ENCODE peak calls at places on chromosome 22, in six cellular contexts. A is IMR-90, V is neuronal stem cell, Z is mesenchymal stem cell, Q is H1, E is trophoblast cell. N is an unnamed sample. For H3K9me3 and H3K79me1, the result is how much of the 10 kb centered on the place peaks cover.

GRCh38 chr22:43182118-43182517 is 4.8 kb downstream of the TTLL12 start:
- DNase-seq in Q (no peak), A (no peak), V (no peak), Z (no peak), E (no peak), N (no peak)

GRCh38 chr22:36564422-36565151 is 35.6 kb upstream of the EIF3D start:
- DNase-seq in A (no peak), V (no peak), Q (no peak), Z (no peak), E (no peak), N (no peak)

GRCh38 chr22:44667829-44668189 is 34.2 kb upstream of the PRR5 start:
- DNase-seq in A (no peak), Q (no peak), E (no peak), V (no peak), Z (no peak), N (peak)

GRCh38 chr22:42418811-42419243 is 13.4 kb downstream of the NFAM1 start:
- DNase-seq in E (no peak), Z (no peak), Q (no peak), A (no peak), V (no peak), N (no peak)

GRCh38 chr22:26321469-26321913 is 107.6 kb upstream of the ASPHD2 start:
- DNase-seq in E (peak), V (no peak), A (peak), Z (peak), Q (no peak), N (no peak)

GRCh38 chr22:44360686-44361381 is 48.1 kb upstream of the SHISAL1 start:
- DNase-seq in Z (peak), A (peak), E (no peak), Q (no peak), V (no peak), N (no peak)

GRCh38 chr22:17786435-17787158 is 12.3 kb upstream of the BID start:
- DNase-seq in Q (no peak), Z (no peak), A (no peak), V (peak), E (no peak), N (peak)

GRCh38 chr22:43867839-43868652 is 5.7 kb upstream of the SULT4A1 start:
- DNase-seq in Q (peak), Z (peak), V (peak), E (peak), A (peak), N (peak)

GRCh38 chr22:40396882-40397281 is 26.5 kb downstream of the SGSM3 start:
- DNase-seq in Z (peak), A (peak), V (peak), Q (no peak), E (peak), N (peak)

GRCh38 chr22:38191746-38192474 is 9.9 kb upstream of the MAFF start:
- DNase-seq in E (peak), V (no peak), Z (no peak), A (no peak), Q (no peak), N (peak)

GRCh38 chr22:25377699-25378098 is 158.3 kb downstream of the CRYBB2 start:
- DNase-seq in V (no peak), E (no peak), A (no peak), Z (no peak), Q (no peak), N (no peak)

GRCh38 chr22:27740192-27740748 is 61.3 kb downstream of the MN1 start:
- DNase-seq in V (no peak), Q (no peak), Z (no peak), E (no peak), A (no peak), N (no peak)

GRCh38 chr22:17085277-17086091 is 684 bp downstream of the IL17RA start:
- DNase-seq in A (no peak), Q (no peak), V (no peak), E (no peak), Z (peak), N (no peak)

GRCh38 chr22:40183029-40183581 is 5.4 kb downstream of the TNRC6B start:
- DNase-seq in Q (no peak), E (peak), A (peak), Z (peak), V (no peak), N (no peak)

DNA sequence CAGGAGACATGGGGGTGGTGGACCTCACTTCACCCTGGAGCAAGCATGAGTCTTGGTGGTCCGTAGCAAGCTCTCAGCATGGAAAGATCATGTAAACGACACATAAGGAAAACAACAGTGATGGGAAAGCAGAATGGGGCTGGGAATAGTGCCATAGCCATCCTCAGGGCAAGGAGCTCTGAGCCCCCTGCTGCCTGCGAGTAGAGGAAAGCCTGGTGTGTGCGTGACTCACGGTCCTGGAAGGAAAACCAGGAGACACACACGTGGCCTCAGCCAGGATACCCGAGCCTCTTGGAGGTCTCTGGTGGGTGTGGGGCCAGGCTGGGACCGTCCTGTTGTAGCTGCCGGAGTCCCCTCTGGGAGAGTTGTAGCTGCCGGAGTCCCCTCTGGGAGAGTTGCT is 12.4 kb downstream of the SHANK3 start:
- DNase-seq in V (no peak), Q (no peak), E (no peak), Z (no peak), A (peak), N (no peak)
- H3K14ac ChIP-seq in V (no peak), Q (no peak), E (no peak), Z (no peak), A (no peak), N (no peak)

GRCh38 chr22:46102159-46102558 is 48.2 kb upstream of the PPARA start:
- DNase-seq in V (no peak), Z (no peak), E (no peak), A (no peak), Q (no peak), N (no peak)

GRCh38 chr22:46102752-46103151 is 47.6 kb upstream of the PPARA start:
- DNase-seq in A (no peak), Z (no peak), E (no peak), Q (no peak), V (no peak), N (no peak)

GRCh38 chr22:46104170-46104880 is 46.0 kb upstream of the PPARA start:
- DNase-seq in A (no peak), V (no peak), Q (no peak), E (no peak), Z (no peak), N (no peak)

GRCh38 chr22:46103664-46104063 is 46.7 kb upstream of the PPARA start:
- DNase-seq in Q (no peak), E (no peak), Z (no peak), V (no peak), A (no peak), N (no peak)

GRCh38 chr22:46103181-46103580 is 47.1 kb upstream of the PPARA start:
- DNase-seq in Z (no peak), V (no peak), E (no peak), A (no peak), Q (no peak), N (no peak)
- H3K9me3 ChIP-seq in Z (under half), V (under half), E (under half), A (under half), Q (under half), N (under half)

GRCh38 chr22:21594865-21595452 is 27.4 kb downstream of the UBE2L3 start:
- DNase-seq in A (no peak), V (no peak), Z (no peak), E (no peak), Q (no peak), N (no peak)

GRCh38 chr22:21593406-21594232 is 26.1 kb downstream of the UBE2L3 start:
- DNase-seq in E (no peak), A (no peak), Q (no peak), Z (no peak), V (no peak), N (peak)

GRCh38 chr22:21591695-21592094 is 24.2 kb downstream of the UBE2L3 start:
- DNase-seq in E (no peak), A (no peak), V (no peak), Q (no peak), Z (no peak), N (no peak)

GRCh38 chr22:21590809-21591641 is 23.5 kb downstream of the UBE2L3 start:
- DNase-seq in A (no peak), V (no peak), Z (no peak), Q (no peak), E (no peak), N (no peak)

GRCh38 chr22:21592422-21592821 is 24.9 kb downstream of the UBE2L3 start:
- DNase-seq in E (no peak), V (no peak), A (no peak), Z (no peak), Q (no peak), N (no peak)
- H3K79me1 ChIP-seq in E (under half), V (under half), A (half or more), Z (under half), Q (under half), N (under half)

GRCh38 chr22:19764636-19765476 is 4.3 kb downstream of the TBX1 start:
- DNase-seq in V (no peak), Z (no peak), Q (no peak), A (no peak), E (no peak), N (no peak)

GRCh38 chr22:19765477-19766234 is 5.1 kb downstream of the TBX1 start:
- DNase-seq in E (peak), A (no peak), Q (no peak), Z (peak), V (no peak), N (peak)

GRCh38 chr22:19763141-19764049 is 2.8 kb downstream of the TBX1 start:
- DNase-seq in A (no peak), E (no peak), Q (no peak), Z (no peak), V (no peak), N (no peak)

GRCh38 chr22:19762315-19763140 is 1.9 kb downstream of the TBX1 start:
- DNase-seq in V (no peak), A (no peak), Q (no peak), E (no peak), Z (peak), N (no peak)

GRCh38 chr22:19764050-19764593 is 3.5 kb downstream of the TBX1 start:
- DNase-seq in V (no peak), A (no peak), Q (no peak), E (no peak), Z (no peak), N (no peak)
- H3K14ac ChIP-seq in V (peak), A (no peak), Q (no peak), E (no peak), Z (no peak), N (no peak)

GRCh38 chr22:22454997-22455396 is 53.5 kb downstream of the ZNF280B start:
- DNase-seq in Z (no peak), E (no peak), V (no peak), A (no peak), Q (no peak), N (no peak)
- H3K9me3 ChIP-seq in Z (half or more), E (under half), V (under half), A (under half), Q (under half), N (under half)

GRCh38 chr22:23213581-23214341 is 33.5 kb downstream of the BCR start:
- DNase-seq in A (no peak), V (no peak), Z (no peak), Q (no peak), E (no peak), N (no peak)

GRCh38 chr22:23210428-23211170 is 30.3 kb downstream of the BCR start:
- DNase-seq in V (no peak), A (no peak), Q (no peak), Z (no peak), E (no peak), N (no peak)

GRCh38 chr22:23211622-23212021 is 31.3 kb downstream of the BCR start:
- DNase-seq in Z (no peak), Q (no peak), A (no peak), E (no peak), V (no peak), N (no peak)

GRCh38 chr22:23213031-23213555 is 32.8 kb downstream of the BCR start:
- DNase-seq in V (no peak), A (no peak), E (no peak), Q (no peak), Z (no peak), N (no peak)

DNA sequence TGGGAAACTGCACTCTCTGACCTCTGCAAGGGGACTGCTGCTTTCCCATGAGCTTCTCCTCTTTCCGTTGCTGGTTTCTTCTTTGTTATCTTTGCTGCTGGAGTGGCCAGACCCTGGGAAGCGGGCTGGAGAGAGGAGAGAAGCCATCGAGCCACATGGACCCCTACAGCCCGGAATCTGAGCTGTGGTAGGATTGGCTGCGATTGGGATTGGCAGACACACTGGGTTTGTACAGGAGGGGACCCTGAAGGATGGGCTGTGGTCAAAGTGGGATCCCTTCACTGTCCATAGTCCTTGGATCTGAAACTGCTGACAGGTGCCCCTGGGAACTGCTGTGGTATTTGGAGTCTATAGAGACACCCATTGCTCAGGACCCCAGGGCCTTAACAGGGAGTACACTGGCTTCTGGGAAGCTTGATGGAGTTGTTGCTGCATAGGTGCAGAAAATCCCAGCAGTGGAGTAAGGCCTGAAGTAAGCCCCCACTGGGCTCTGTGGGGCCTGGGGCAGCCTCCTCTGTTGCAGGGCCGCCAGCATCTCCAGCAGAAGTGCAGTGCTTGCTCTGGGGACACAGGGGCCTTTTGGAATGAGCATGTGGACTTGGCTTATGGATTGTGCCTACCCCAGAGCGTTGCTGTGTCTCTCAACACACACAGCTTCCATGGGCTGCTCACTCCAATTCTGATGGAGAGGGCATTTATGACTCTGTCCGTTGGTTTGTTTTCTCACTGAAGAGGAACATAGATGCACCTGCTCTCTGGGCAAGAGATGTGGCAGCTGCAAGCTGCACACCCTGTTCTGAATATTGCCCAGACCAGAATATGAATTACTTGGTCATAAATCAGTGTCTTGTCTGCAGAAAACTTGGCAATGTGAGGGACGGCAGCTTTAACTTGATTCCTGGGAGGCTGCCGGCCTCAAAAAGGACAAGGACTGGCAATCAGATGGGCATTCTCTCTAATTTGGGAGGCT is 32.0 kb downstream of the BCR start:
- DNase-seq in V (no peak), Q (no peak), E (no peak), A (no peak), Z (no peak), N (no peak)
- H3K79me1 ChIP-seq in V (under half), Q (under half), E (under half), A (half or more), Z (under half), N (under half)